ENCODE peak calls at places on chromosome 5, in five cellular contexts. V is NCI-H1105 treated with DMSO at 0.1 percent for 48 hours, T is ureter, U is GM13977, L is HCT116. X is an unnamed sample.
A peak's percentile ranks its signal among the peaks of the same experiment; 100 is the strongest.

GRCh38 chr5:173383711-173384110 is 55.5 kb upstream of the STC2 start:
- DNase-seq in U (no peak), V (no peak), T (no peak), L (no peak), X (no peak)

GRCh38 chr5:135560858-135561257 is 17.9 kb downstream of the CXCL14 start:
- DNase-seq in L (peak; percentile 65), U (peak; percentile 80), T (peak; percentile 79), V (peak; percentile 37), X (peak; percentile 77)

GRCh38 chr5:95417971-95418370 is 26.8 kb downstream of the FAM81B start:
- DNase-seq in U (no peak), V (no peak), T (no peak), L (no peak), X (no peak)

GRCh38 chr5:134380367-134380766 is 9.0 kb downstream of the UBE2B start:
- DNase-seq in U (no peak), T (no peak), L (no peak), V (no peak), X (no peak)

GRCh38 chr5:94613583-94613982 is 4.8 kb downstream of the KIAA0825 start:
- DNase-seq in T (no peak), U (no peak), L (peak; percentile 33), V (no peak), X (no peak)

GRCh38 chr5:160188151-160188967 is 40.9 kb upstream of the FABP6 start:
- DNase-seq in L (no peak), V (no peak), U (peak; percentile 63), T (peak; percentile 68), X (peak; percentile 56)

GRCh38 chr5:67773439-67773988 is 442.0 kb upstream of the PIK3R1 start:
- DNase-seq in L (peak; percentile 50), U (no peak), V (no peak), T (no peak), X (no peak)

GRCh38 chr5:52710310-52710971 is 77.3 kb upstream of the ITGA1 start:
- DNase-seq in U (no peak), L (no peak), V (no peak), T (no peak), X (no peak)

GRCh38 chr5:169521366-169521983 is 62.1 kb upstream of the SPDL1 start:
- DNase-seq in T (peak; percentile 54), U (no peak), V (no peak), L (no peak), X (no peak)

GRCh38 chr5:162209005-162209605 is 141.5 kb downstream of the GABRG2 start:
- DNase-seq in L (peak; percentile 24), U (peak; percentile 10), T (no peak), V (peak; percentile 0), X (no peak)

GRCh38 chr5:112245616-112246015 is 173.5 kb downstream of the EPB41L4A start:
- DNase-seq in V (no peak), T (no peak), L (no peak), U (no peak), X (no peak)

GRCh38 chr5:160462167-160462566 is 40.5 kb downstream of the PTTG1 start:
- DNase-seq in V (no peak), U (no peak), L (no peak), T (no peak), X (no peak)

GRCh38 chr5:151694035-151694485 is 7.3 kb upstream of the SPARC start:
- DNase-seq in L (no peak), U (no peak), V (no peak), T (no peak), X (no peak)

GRCh38 chr5:124074500-124074899 is 562.5 kb downstream of the CSNK1G3 start:
- DNase-seq in L (no peak), V (no peak), U (no peak), T (no peak), X (no peak)

GRCh38 chr5:160213537-160213936 is 15.8 kb upstream of the FABP6 start:
- DNase-seq in U (no peak), V (no peak), L (peak; percentile 21), T (no peak), X (peak; percentile 46)

X was measured in lung.